ENCODE peak calls at places on chromosomes 11 and 22, in five cellular contexts. O is GM23338, M is left ventricle myocardium inferior, S is mammary epithelial cell, K is cardiac muscle cell. T is an unnamed sample.
A peak's percentile ranks its signal among the peaks of the same experiment; 100 is the strongest.

GRCh38 chr22:44201556-44202129 is 20.9 kb downstream of the PARVG start:
- DNase-seq in M (no peak), S (no peak), K (no peak), O (no peak), T (peak; percentile 66)

GRCh38 chr11:122741613-122742012 is 86.1 kb downstream of the UBASH3B start:
- DNase-seq in M (peak; percentile 33), S (no peak), O (no peak), K (no peak), T (peak; percentile 81)

GRCh38 chr22:46040471-46041465 is 63.8 kb upstream of the WNT7B start:
- DNase-seq in M (peak; percentile 10), O (no peak), K (no peak), S (no peak), T (no peak)

GRCh38 chr11:46947399-46948077 is 11.0 kb downstream of the CSTPP1 start:
- DNase-seq in K (no peak), O (no peak), M (no peak), S (no peak), T (no peak)

GRCh38 chr22:50445071-50445879 is 29.6 kb downstream of the SBF1 start:
- DNase-seq in M (no peak), K (no peak), O (peak; percentile 32), S (no peak), T (no peak)

GRCh38 chr22:25111579-25112517 is 87.8 kb upstream of the CRYBB3 start:
- DNase-seq in O (peak; percentile 46), S (no peak), K (peak; percentile 49), M (no peak), T (peak; percentile 85)

GRCh38 chr11:60927061-60927592 is 2.9 kb downstream of the TMEM132A start:
- DNase-seq in M (no peak), S (no peak), K (no peak), O (no peak), T (no peak)

GRCh38 chr11:104191124-104191523 is 27.2 kb upstream of the PDGFD start:
- DNase-seq in K (no peak), O (no peak), S (no peak), M (no peak), T (no peak)

GRCh38 chr11:65489061-65489705 is 9.7 kb upstream of the MALAT1 start:
- DNase-seq in K (peak; percentile 96), M (peak; percentile 73), O (peak; percentile 91), S (no peak), T (peak; percentile 93)

GRCh38 chr11:96207459-96208449 is 135.2 kb downstream of the MAML2 start:
- DNase-seq in M (no peak), S (peak; percentile 89), O (no peak), K (no peak), T (no peak)

GRCh38 chr11:47271961-47272661 is 2.2 kb downstream of the MADD start:
- DNase-seq in M (peak; percentile 50), O (peak; percentile 29), K (peak; percentile 83), S (no peak), T (no peak)

GRCh38 chr11:70076461-70076931 is 1.6 kb upstream of the ANO1 start:
- DNase-seq in O (no peak), M (no peak), K (no peak), S (no peak), T (no peak)

GRCh38 chr22:35418726-35419125 is 18.8 kb downstream of the MCM5 start:
- DNase-seq in K (no peak), O (no peak), M (no peak), S (no peak), T (no peak)

GRCh38 chr11:29629281-29629680 is 387.5 kb downstream of the KCNA4 start:
- DNase-seq in M (no peak), S (peak; percentile 19), K (peak; percentile 6), O (no peak), T (no peak)

GRCh38 chr22:31603081-31603525 is 58.9 kb downstream of the PISD start:
- DNase-seq in O (no peak), S (no peak), K (no peak), M (no peak), T (no peak)

GRCh38 chr11:123640677-123641494 is 13.5 kb downstream of the SCN3B start:
- DNase-seq in M (peak; percentile 29), S (peak; percentile 24), K (peak; percentile 65), O (peak; percentile 83), T (no peak)

GRCh38 chr22:38066381-38067027 is 9.3 kb downstream of the PICK1 start:
- DNase-seq in M (no peak), K (no peak), O (no peak), S (no peak), T (no peak)

GRCh38 chr11:44936951-44937543 is 13.6 kb downstream of the TP53I11 start:
- DNase-seq in O (no peak), K (no peak), M (no peak), S (no peak), T (no peak)

GRCh38 chr22:46660604-46661201 is 40.5 kb downstream of the GRAMD4 start:
- DNase-seq in K (no peak), M (no peak), S (peak; percentile 10), O (peak; percentile 53), T (no peak)

GRCh38 chr11:68825603-68826002 is 16.1 kb downstream of the CPT1A start:
- DNase-seq in M (no peak), S (no peak), K (peak; percentile 34), O (peak; percentile 46), T (no peak)

GRCh38 chr22:49087716-49088660 is 739.7 kb downstream of the BRD1 start:
- DNase-seq in K (no peak), O (no peak), S (no peak), M (no peak), T (no peak)

GRCh38 chr11:44624761-44625221 is 59.3 kb downstream of the CD82 start:
- DNase-seq in M (no peak), K (no peak), O (no peak), S (no peak), T (peak; percentile 35)

DNA sequence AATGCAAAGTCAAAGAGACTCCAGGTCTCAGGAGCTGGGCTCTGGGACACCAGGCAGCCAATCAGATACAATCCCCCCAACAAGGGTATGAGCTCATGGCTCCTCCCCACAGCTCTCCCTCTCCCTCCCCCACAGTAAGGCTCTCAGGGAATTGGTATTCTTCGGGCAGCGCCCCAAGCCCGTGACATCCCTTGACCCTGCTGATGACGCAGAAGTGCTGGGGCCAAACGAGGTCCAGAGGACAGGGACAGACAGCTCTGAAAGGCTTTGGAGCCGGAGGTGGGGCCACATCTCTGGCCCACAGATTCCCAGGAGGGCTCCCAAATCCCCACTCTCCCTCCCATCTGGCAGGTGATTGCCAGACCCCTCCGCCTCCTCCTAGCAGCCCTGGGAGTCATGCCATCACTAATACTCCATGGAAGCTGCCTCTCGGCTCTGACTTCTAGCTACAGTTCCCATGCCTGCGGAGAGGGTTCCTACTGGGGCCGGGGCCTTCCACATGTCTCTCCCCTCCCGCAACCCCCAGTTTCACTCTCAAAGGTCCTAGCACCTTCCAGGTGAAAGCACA is 5.8 kb downstream of the USP2 start:
- DNase-seq in S (no peak), O (peak; percentile 48), M (peak; percentile 85), K (no peak), T (peak; percentile 75)
- H3K4me3 ChIP-seq in S (no peak overlapping the region), O (no peak overlapping the region), M (peak overlapping the region; percentile 71), K (no peak overlapping the region), T (no peak overlapping the region)

DNA sequence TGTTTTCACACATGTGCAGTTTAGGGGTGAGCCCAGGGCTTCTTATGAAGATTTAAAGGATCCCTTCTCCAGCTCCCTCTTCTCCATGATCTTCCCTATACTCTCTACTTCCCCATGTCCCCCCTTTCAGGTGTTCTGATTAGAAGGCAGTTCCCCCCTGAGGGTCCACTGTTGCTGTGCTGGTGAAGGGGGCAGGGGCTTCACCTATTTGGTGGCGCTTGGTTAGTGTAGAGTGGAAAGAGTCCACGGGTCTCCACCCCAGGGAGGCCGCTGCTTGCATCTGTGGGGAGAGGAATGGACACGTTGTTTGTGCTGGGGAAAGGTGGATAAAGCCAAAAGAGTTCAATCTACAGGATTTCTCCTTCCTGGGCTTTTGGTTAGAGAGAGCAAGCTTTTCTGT is 49.3 kb downstream of the BCR start:
- DNase-seq in O (no peak), K (no peak), S (no peak), M (no peak), T (peak; percentile 7)
- H3K4me1 ChIP-seq in O (peaks cover 69% of the 10 kb centered on the region), K (peaks cover 16% of the 10 kb centered on the region), S (peaks cover 32% of the 10 kb centered on the region), M (peaks cover 73% of the 10 kb centered on the region), T (no peaks in the 10 kb centered on the region)

GRCh38 chr11:74990941-74991340 is 2.2 kb downstream of the NEU3 start:
- DNase-seq in K (no peak), O (no peak), M (no peak), S (no peak), T (no peak)
- H3K4me3 ChIP-seq in K (no peak overlapping the region), O (no peak overlapping the region), M (no peak overlapping the region), S (no peak overlapping the region), T (no peak overlapping the region)

GRCh38 chr22:42613869-42614268 is 814 bp downstream of the POLDIP3 start:
- DNase-seq in O (no peak), K (no peak), S (peak; percentile 45), M (no peak), T (no peak)
- H3K4me1 ChIP-seq in O (peaks cover 15% of the 10 kb centered on the region), K (peaks cover 8% of the 10 kb centered on the region), S (peaks cover 31% of the 10 kb centered on the region), M (peaks cover 77% of the 10 kb centered on the region), T (no peaks in the 10 kb centered on the region)

GRCh38 chr11:12179521-12179920 is 69.1 kb downstream of the MICAL2 start:
- DNase-seq in S (no peak), K (no peak), M (no peak), O (no peak), T (no peak)
- H3K4me3 ChIP-seq in S (no peak overlapping the region), K (no peak overlapping the region), M (no peak overlapping the region), O (no peak overlapping the region), T (no peak overlapping the region)

GRCh38 chr11:1753426-1754305 is 3.3 kb upstream of the IFITM10 start:
- DNase-seq in M (no peak), K (no peak), O (no peak), S (no peak), T (peak; percentile 76)

GRCh38 chr11:1756024-1756561 is 5.7 kb upstream of the IFITM10 start:
- DNase-seq in K (no peak), O (no peak), M (no peak), S (no peak), T (peak; percentile 65)

GRCh38 chr11:1756791-1757771 is 6.6 kb downstream of the CTSD start:
- DNase-seq in K (no peak), O (no peak), S (no peak), M (no peak), T (peak; percentile 73)

GRCh38 chr11:1754376-1755150 is 4.2 kb upstream of the IFITM10 start:
- DNase-seq in O (no peak), K (no peak), S (no peak), M (no peak), T (peak; percentile 61)

GRCh38 chr11:1755344-1756023 is 5.1 kb upstream of the IFITM10 start:
- DNase-seq in K (peak; percentile 46), S (no peak), O (no peak), M (peak; percentile 79), T (no peak)
- H3K4me1 ChIP-seq in K (peaks cover 6% of the 10 kb centered on the region), S (peaks cover 30% of the 10 kb centered on the region), O (no peaks in the 10 kb centered on the region), M (peaks cover 98% of the 10 kb centered on the region), T (no peaks in the 10 kb centered on the region)

DNA sequence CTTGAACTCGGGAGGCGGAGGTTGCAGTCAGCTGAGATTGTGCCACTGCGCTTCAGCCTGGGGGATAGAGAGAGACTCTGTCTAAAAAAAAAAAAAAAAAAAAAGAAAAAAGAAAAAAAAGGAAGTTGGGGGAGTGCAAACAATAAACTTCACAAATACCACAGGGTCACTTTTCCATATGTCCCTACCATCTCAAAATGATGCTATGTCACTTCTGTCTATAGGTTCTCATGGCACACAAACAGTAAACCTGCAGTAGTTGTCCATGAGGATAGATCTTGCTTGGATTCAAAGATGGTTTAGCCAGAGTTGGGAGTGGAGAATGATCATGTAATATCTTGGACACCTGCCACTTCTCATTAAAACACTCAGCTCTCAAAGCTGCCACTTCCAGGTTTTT is 1.1 kb upstream of the VPS11 start:
- DNase-seq in M (no peak), O (no peak), S (no peak), K (no peak), T (no peak)
- H3K4me3 ChIP-seq in M (peak overlapping the region; percentile 94), O (peak overlapping the region; percentile 94), S (no peak overlapping the region), K (peak overlapping the region; percentile 88), T (no peak overlapping the region)

T was measured in aorta.